ENCODE peak calls at places on chromosomes 13 and 19, in eight cellular contexts. U is right cardiac atrium; V is Panc1; R is RWPE2; H is upper lobe of left lung; N is activated naive CD8-positive, alpha-beta T cell treated with anti-CD3 and anti-CD28 coated beads, Interleukin-2, amount 10 ng/mL, durations not matched to agents 7 days and 5 days; P is psoas muscle; C is gastrocnemius medialis. T is an unnamed sample.

GRCh38 chr13:47126432-47126831 is 229.6 kb upstream of the HTR2A start:
- ATAC-seq in C (no peak), P (no peak), N (no peak), U (no peak), V (no peak), R (no peak), H (no peak), T (no peak)

GRCh38 chr19:28436320-28436719 is 776.6 kb downstream of the UQCRFS1 start:
- ATAC-seq in U (no peak), V (no peak), C (no peak), P (no peak), R (no peak), H (no peak), N (no peak), T (no peak)

GRCh38 chr19:36973021-36973843 is 57.1 kb downstream of the ZNF568 start:
- ATAC-seq in V (peak), P (peak), C (peak), N (peak), U (peak), R (peak), H (peak), T (peak)

GRCh38 chr13:19644947-19645439 is 11.5 kb downstream of the MPHOSPH8 start:
- ATAC-seq in C (no peak), V (no peak), H (peak), P (no peak), U (peak), R (no peak), N (no peak), T (no peak)

GRCh38 chr13:35211949-35212348 is 264.5 kb downstream of the MAB21L1 start:
- ATAC-seq in C (no peak), H (no peak), R (no peak), U (no peak), N (no peak), V (no peak), P (no peak), T (no peak)

GRCh38 chr19:19334063-19334988 is 13.7 kb downstream of the MAU2 start:
- ATAC-seq in U (no peak), P (peak), R (no peak), N (no peak), V (no peak), C (peak), H (no peak), T (no peak)

GRCh38 chr13:43664700-43665191 is 122.0 kb downstream of the ENOX1 start:
- ATAC-seq in N (peak), H (no peak), U (peak), V (no peak), R (peak), P (peak), C (no peak), T (peak)

GRCh38 chr13:48892311-48892710 is 83.4 kb upstream of the FNDC3A start:
- ATAC-seq in U (peak), P (no peak), N (peak), V (peak), H (no peak), C (no peak), R (peak), T (no peak)

GRCh38 chr13:28566891-28567290 is 72.0 kb upstream of the FLT1 start:
- ATAC-seq in N (no peak), H (no peak), R (no peak), V (no peak), C (no peak), P (no peak), U (no peak), T (no peak)

GRCh38 chr13:113291997-113292862 is 4.8 kb upstream of the LAMP1 start:
- ATAC-seq in V (no peak), C (peak), P (peak), U (no peak), R (peak), N (no peak), H (no peak), T (no peak)

GRCh38 chr19:17450264-17451075 is 2.0 kb upstream of the TMEM221 start:
- ATAC-seq in R (peak), N (peak), P (no peak), U (no peak), V (no peak), C (no peak), H (no peak), T (no peak)

GRCh38 chr19:57914517-57914916 is 1.9 kb downstream of the ZNF417 start:
- ATAC-seq in U (no peak), P (no peak), V (no peak), H (no peak), R (no peak), C (no peak), N (no peak), T (no peak)

GRCh38 chr13:68056816-68057710 is 826.9 kb upstream of the PCDH9 start:
- ATAC-seq in R (peak), P (no peak), U (peak), V (peak), N (no peak), H (no peak), C (no peak), T (peak)

GRCh38 chr19:42555317-42555716 is 27.0 kb upstream of the CEACAM1 start:
- ATAC-seq in H (no peak), R (no peak), U (peak), N (no peak), P (no peak), C (no peak), V (no peak), T (no peak)

GRCh38 chr19:9848060-9848459 is 12.9 kb downstream of the PIN1 start:
- ATAC-seq in C (no peak), H (no peak), U (no peak), R (peak), N (peak), V (peak), P (no peak), T (no peak)

GRCh38 chr19:35206379-35206778 is 22.2 kb downstream of the FAM187B start:
- ATAC-seq in U (no peak), V (no peak), H (no peak), N (peak), C (no peak), R (no peak), P (no peak), T (no peak)

GRCh38 chr19:55161571-55162322 is 4.2 kb upstream of the TNNI3 start:
- ATAC-seq in P (no peak), U (no peak), R (no peak), V (no peak), N (no peak), H (no peak), C (no peak), T (no peak)

GRCh38 chr13:113777311-113778260 is 18.6 kb downstream of the TMEM255B start:
- ATAC-seq in P (peak), V (peak), R (peak), N (no peak), C (no peak), U (peak), H (peak), T (no peak)

GRCh38 chr19:49231389-49231788 is 73.8 kb downstream of the TRPM4 start:
- ATAC-seq in U (no peak), V (no peak), P (no peak), C (no peak), H (no peak), R (no peak), N (no peak), T (no peak)

GRCh38 chr13:99258210-99258860 is at the start of gene GPR18:
- ATAC-seq in P (no peak), U (no peak), H (no peak), V (no peak), C (no peak), N (peak), R (no peak), T (no peak)